ENCODE peak calls at places on chromosomes 13 and 19, in four cellular contexts. D is endothelial cell of umbilical vein, C is K562, H is keratinocyte. K is an unnamed sample. For H3K9me1, the result is how much of the 10 kb centered on the place peaks cover.

GRCh38 chr19:15251749-15252397 is 19.6 kb upstream of the EPHX3 start:
- DNase-seq in D (peak), C (peak), H (no peak), K (peak)

GRCh38 chr13:111954681-111955411 is 112.1 kb upstream of the SOX1 start:
- DNase-seq in D (no peak), C (no peak), H (no peak), K (no peak)

GRCh38 chr13:20708216-20708615 is 4.7 kb downstream of the IL17D start:
- DNase-seq in D (no peak), C (no peak), H (no peak), K (no peak)

GRCh38 chr19:29858621-29859020 is 46.8 kb downstream of the CCNE1 start:
- DNase-seq in D (no peak), C (no peak), H (no peak), K (no peak)

GRCh38 chr19:17394891-17395415 is 957 bp upstream of the CCDC194 start:
- DNase-seq in D (peak), C (peak), H (peak), K (peak)

GRCh38 chr19:38949580-38950367 is 19.0 kb downstream of the MRPS12 start:
- DNase-seq in D (peak), C (peak), H (no peak), K (peak)

GRCh38 chr13:43574601-43575000 is 212.2 kb downstream of the ENOX1 start:
- DNase-seq in D (no peak), C (no peak), H (no peak), K (no peak)

GRCh38 chr13:98909016-98909415 is 68.8 kb downstream of the DOCK9 start:
- DNase-seq in D (peak), C (no peak), H (no peak), K (peak)

GRCh38 chr13:54016548-54016947 is 987.9 kb downstream of the OLFM4 start:
- DNase-seq in D (no peak), C (no peak), H (no peak), K (no peak)

GRCh38 chr19:35052599-35053190 is 11.2 kb downstream of the HPN start:
- DNase-seq in D (no peak), C (no peak), H (no peak), K (no peak)
- H3K9me1 ChIP-seq in D (under half), C (under half), H (under half), K (under half)

DNA sequence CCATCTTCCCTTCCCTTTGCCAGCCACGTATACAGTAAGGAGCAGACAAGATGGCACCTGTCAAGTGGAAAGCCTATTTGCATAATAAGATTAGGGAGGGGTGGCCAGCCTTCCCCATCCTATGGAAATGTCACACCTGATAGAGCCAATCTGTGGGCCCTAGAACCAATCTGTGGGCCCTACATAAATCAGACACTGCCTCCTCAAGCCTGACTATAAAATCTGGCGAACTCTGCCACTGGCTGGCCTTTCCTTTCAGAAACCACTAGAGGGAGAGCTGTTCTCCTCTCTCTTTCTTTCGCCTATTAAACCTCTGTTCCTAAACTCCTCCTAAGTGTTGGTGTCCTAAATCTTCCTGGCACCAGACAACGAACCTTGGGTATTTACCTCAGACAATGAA is 231.5 kb upstream of the KLHL1 start:
- DNase-seq in D (peak), C (no peak), H (no peak), K (no peak)
- TF ChIP-seq CTCF in D (peak), C (no peak), H (peak), K (peak)

GRCh38 chr19:11273288-11273687 is 11.0 kb upstream of the DOCK6 start:
- DNase-seq in D (no peak), C (no peak), H (no peak), K (no peak)
- H3K9me1 ChIP-seq in D (under half), C (under half), H (under half), K (under half)

DNA sequence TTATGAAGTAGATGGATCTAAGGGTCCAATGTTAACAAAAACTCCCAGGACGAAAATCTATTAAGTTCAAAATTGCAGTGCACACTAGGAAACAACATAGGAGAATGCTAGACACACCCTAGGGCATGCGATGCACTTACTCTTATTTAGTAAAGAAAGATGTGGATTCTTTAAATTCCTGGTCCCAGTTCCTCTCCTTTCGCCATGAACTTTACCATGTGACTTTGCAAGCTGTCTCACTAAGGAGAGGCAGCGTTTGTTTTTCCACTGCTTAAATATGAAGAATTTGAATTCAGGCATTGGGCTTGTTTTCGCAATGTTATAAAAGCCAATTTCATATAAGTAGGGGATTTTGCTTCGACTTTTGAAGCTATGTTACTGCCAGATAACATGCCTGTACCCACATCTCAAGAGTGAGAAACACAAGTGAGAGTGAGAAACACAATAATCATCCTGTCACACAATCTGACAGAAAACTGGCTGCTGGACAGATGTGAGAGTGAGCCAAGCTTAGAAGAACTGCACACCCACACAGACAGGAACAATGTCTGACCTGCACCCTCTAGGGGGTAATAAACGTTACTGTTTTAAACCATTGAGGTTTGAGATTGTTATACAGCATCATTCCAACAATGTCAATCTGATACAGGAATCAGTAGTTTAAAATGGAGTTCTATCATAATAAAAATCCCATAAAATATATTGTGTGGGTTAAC is 1308.5 kb downstream of the SLITRK5 start:
- DNase-seq in D (no peak), C (no peak), H (no peak), K (no peak)
- TF ChIP-seq CTCF in D (no peak), C (no peak), H (peak), K (no peak)